ENCODE peak calls at places on chromosomes 11 and 22, in six cellular contexts. E is stomach, T is ovary, Y is A549, I is SK-N-SH, M is HepG2. W is an unnamed sample.

GRCh38 chr11:118078972-118079411 is 2.1 kb downstream of the TMPRSS4 start:
- DNase-seq in E (no peak), T (no peak), Y (no peak), I (no peak), M (no peak), W (no peak)

GRCh38 chr11:29343465-29344333 is 673.1 kb downstream of the KCNA4 start:
- DNase-seq in E (peak), T (no peak), Y (peak), I (peak), M (peak), W (peak)

GRCh38 chr11:79544324-79544723 is 103.5 kb upstream of the TENM4 start:
- DNase-seq in E (no peak), T (no peak), Y (no peak), I (peak), M (no peak), W (no peak)

GRCh38 chr22:35140879-35141745 is 75.2 kb downstream of the ISX start:
- DNase-seq in E (no peak), T (no peak), Y (no peak), I (peak), M (no peak), W (no peak)

GRCh38 chr11:12118940-12119339 is 8.6 kb downstream of the MICAL2 start:
- DNase-seq in E (no peak), T (peak), Y (no peak), I (no peak), M (no peak), W (no peak)

GRCh38 chr11:95584180-95584579 is 205.4 kb downstream of the FAM76B start:
- DNase-seq in E (no peak), T (no peak), Y (no peak), I (no peak), M (no peak), W (no peak)

GRCh38 chr11:9095421-9095820 is 4.0 kb upstream of the SCUBE2 start:
- DNase-seq in E (no peak), T (no peak), Y (no peak), I (no peak), M (no peak), W (no peak)

GRCh38 chr11:47104337-47104950 is 72.2 kb downstream of the ARFGAP2 start:
- DNase-seq in E (no peak), T (no peak), Y (no peak), I (no peak), M (no peak), W (no peak)

GRCh38 chr11:115159122-115159665 is 345.0 kb downstream of the CADM1 start:
- DNase-seq in E (no peak), T (no peak), Y (no peak), I (no peak), M (no peak), W (no peak)

GRCh38 chr11:122772945-122773344 is 65.4 kb upstream of the CRTAM start:
- DNase-seq in E (no peak), T (no peak), Y (peak), I (no peak), M (no peak), W (no peak)

DNA sequence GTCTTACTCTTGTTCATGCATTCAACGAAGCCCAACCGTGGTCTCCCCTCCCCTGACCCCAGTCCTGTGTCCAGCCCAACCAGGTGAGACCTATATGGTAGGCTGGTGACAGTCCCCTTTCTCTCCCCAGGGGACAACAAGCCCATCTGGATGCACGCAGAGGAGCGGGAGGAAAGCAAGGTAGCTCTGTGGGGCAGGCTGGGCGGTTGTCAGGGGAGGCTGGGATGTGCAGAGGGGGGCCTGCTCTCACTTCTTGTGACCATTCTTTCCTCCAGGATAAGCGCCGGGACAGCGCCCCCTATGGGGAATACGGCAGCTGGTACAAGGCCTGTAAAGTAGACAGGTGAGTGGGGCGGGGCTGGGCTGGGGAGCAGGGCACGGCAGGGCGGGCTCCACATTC is 3.5 kb upstream of the RAB1B start:
- DNase-seq in E (peak), T (no peak), Y (no peak), I (peak), M (no peak), W (no peak)
- TF ChIP-seq CTCF in E (peak), T (no peak), Y (peak), I (peak), M (peak), W (no peak)

GRCh38 chr11:128130052-128130451 is 457.3 kb downstream of the ETS1 start:
- DNase-seq in E (no peak), T (no peak), Y (no peak), I (no peak), M (no peak), W (no peak)
- TF ChIP-seq EP300 in E (no peak), T (no peak), Y (no peak), I (no peak), M (no peak), W (no peak)

DNA sequence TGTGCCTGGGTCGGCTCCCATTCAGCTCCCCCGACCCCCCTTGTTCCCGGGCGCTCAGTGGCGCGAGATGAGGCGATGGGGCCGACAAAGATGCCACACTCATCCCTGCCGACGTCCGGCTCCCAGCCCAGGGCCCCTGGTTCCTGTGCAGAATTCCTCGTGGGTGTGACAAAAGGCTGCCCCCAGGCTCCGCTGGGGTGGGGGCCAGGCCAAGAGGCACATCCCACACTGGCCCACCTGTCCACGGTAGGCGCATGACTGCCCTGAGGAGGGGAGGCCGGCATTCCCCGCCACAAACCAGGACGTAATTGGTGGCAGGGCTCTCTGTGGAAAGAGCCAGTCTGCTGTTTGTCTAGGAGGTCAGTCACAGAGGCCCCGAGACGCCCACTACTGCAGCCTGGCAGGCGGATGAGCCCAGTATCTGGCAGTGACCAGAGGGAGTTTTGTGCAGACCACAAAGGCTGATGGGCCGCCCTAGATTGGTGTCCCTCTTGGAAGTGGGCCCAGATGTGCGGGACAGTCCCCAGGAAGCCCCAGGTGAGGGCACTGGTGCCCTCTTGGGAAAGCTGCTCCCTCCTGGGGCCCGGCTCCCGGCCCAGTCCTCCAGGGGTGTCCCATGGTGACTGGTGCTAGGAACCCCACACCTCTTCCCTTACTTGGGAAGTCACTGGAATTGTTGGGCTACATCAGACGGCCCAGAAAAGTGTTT is 5.7 kb downstream of the CCND1 start:
- DNase-seq in E (no peak), T (no peak), Y (no peak), I (peak), M (no peak), W (no peak)
- H3K27ac ChIP-seq in E (no peak), T (no peak), Y (peak), I (peak), M (no peak), W (no peak)

DNA sequence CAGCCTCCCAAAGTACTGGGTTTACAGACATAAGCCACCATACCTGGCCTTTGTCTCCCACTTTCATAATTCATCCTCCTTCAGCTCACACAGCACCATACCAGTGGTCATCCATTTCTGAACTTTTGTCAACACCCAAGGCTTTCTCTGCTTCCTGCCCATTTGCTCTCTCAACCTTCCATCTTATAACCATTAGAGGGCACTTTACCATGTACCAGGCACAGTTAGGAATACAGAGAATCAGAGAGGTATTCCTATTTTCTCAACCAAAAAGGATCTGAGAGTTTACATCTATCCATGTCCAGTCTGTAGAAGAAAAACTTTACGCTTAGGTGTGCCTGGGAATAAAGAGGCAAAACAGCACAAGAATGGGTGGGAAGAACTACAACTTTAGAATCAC is 397.6 kb downstream of the BUD13 start:
- DNase-seq in E (no peak), T (no peak), Y (no peak), I (no peak), M (peak), W (no peak)
- TF ChIP-seq CTCF in E (no peak), T (no peak), Y (no peak), I (no peak), M (peak), W (no peak)

GRCh38 chr22:44956835-44957234 is 53.0 kb downstream of the PHF21B start:
- DNase-seq in E (no peak), T (no peak), Y (no peak), I (no peak), M (no peak), W (no peak)

GRCh38 chr22:44952863-44953790 is 56.7 kb downstream of the PHF21B start:
- DNase-seq in E (no peak), T (no peak), Y (no peak), I (no peak), M (no peak), W (no peak)

GRCh38 chr22:44955102-44955501 is 54.7 kb downstream of the PHF21B start:
- DNase-seq in E (no peak), T (no peak), Y (no peak), I (no peak), M (no peak), W (no peak)

GRCh38 chr22:44951510-44951816 is 58.3 kb downstream of the PHF21B start:
- DNase-seq in E (no peak), T (no peak), Y (no peak), I (no peak), M (no peak), W (no peak)

GRCh38 chr22:44954113-44954512 is 55.7 kb downstream of the PHF21B start:
- DNase-seq in E (no peak), T (no peak), Y (no peak), I (no peak), M (no peak), W (no peak)
- TF ChIP-seq EP300 in E (no peak), T (no peak), Y (no peak), I (no peak), M (no peak), W (no peak)

DNA sequence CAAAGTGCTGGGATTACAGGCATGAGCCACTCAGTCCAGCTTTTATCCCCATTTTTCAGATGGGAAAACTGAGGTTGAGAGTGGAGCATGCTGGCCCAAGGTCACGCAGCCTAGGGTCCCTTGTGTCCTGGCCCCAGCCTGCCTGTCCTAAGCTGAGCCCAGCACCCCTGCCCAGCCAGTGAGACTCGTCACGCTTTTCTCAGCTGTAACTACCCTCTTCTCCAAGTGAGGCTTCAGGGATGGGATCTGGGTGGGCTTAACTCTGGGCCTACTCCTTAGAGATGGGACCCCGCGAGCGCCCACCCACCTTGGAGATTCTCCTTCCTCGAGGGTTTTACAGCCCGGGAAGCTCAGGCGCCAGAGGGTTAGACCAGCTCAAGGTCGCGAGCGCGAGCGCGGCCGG is 390 bp upstream of the TMEM151A start:
- DNase-seq in E (no peak), T (no peak), Y (no peak), I (peak), M (no peak), W (no peak)
- H3K27ac ChIP-seq in E (no peak), T (no peak), Y (peak), I (peak), M (no peak), W (no peak)

GRCh38 chr11:132123854-132124835 is 753.7 kb downstream of the NTM start:
- DNase-seq in E (no peak), T (no peak), Y (no peak), I (no peak), M (no peak), W (no peak)
- TF ChIP-seq CTCF in E (no peak), T (no peak), Y (no peak), I (peak), M (no peak), W (no peak)